ENCODE peak calls at places on chromosomes 16 and 17, in four cellular contexts. X is HepG2, H is A549, L is SK-N-SH. K is an unnamed sample.

GRCh38 chr16:70597135-70597534 is 49.2 kb upstream of the IL34 start:
- DNase-seq in X (no peak), H (no peak), L (no peak), K (no peak)

GRCh38 chr16:1884889-1885288 is 12.9 kb upstream of the MEIOB start:
- DNase-seq in X (no peak), H (no peak), L (no peak), K (no peak)

GRCh38 chr17:77746391-77746790 is 212.1 kb upstream of the TNRC6C start:
- DNase-seq in X (no peak), H (no peak), L (no peak), K (no peak)

GRCh38 chr17:42387663-42388380 is 420 bp downstream of the STAT3 start:
- DNase-seq in X (no peak), H (no peak), L (peak; percentile 26), K (no peak)

GRCh38 chr17:63491976-63492575 is 15.2 kb downstream of the ACE start:
- DNase-seq in X (no peak), H (no peak), L (no peak), K (no peak)

GRCh38 chr16:58506241-58507194 is 6.6 kb downstream of the NDRG4 start:
- DNase-seq in X (no peak), H (no peak), L (peak; percentile 17), K (no peak)

GRCh38 chr16:3007059-3007956 is 5.4 kb upstream of the CLDN9 start:
- DNase-seq in X (no peak), H (no peak), L (no peak), K (no peak)

GRCh38 chr17:63075969-63076368 is 109.9 kb downstream of the TANC2 start:
- DNase-seq in X (no peak), H (no peak), L (no peak), K (no peak)

GRCh38 chr17:65753348-65753747 is 191.9 kb upstream of the AXIN2 start:
- DNase-seq in X (no peak), H (no peak), L (no peak), K (no peak)

GRCh38 chr16:56234737-56235136 is 43.4 kb downstream of the GNAO1 start:
- DNase-seq in X (no peak), H (no peak), L (no peak), K (no peak)

GRCh38 chr17:869567-870530 is 87.7 kb downstream of the MRM3 start:
- DNase-seq in X (no peak), H (peak; percentile 58), L (no peak), K (no peak)

GRCh38 chr17:78802459-78802858 is 20.4 kb upstream of the CYTH1 start:
- DNase-seq in X (no peak), H (no peak), L (no peak), K (no peak)

GRCh38 chr16:87582221-87582965 is 19.9 kb upstream of the JPH3 start:
- DNase-seq in X (no peak), H (no peak), L (peak; percentile 48), K (no peak)

GRCh38 chr17:75152523-75152922 is 1.8 kb downstream of the JPT1 start:
- DNase-seq in X (no peak), H (no peak), L (no peak), K (no peak)

GRCh38 chr16:1159973-1160772 is 7.3 kb downstream of the CACNA1H start:
- DNase-seq in X (peak; percentile 83), H (no peak), L (peak; percentile 62), K (no peak)

GRCh38 chr16:83066011-83066410 is 439.2 kb downstream of the CDH13 start:
- DNase-seq in X (no peak), H (no peak), L (no peak), K (no peak)

GRCh38 chr16:83070416-83071199 is 443.8 kb downstream of the CDH13 start:
- DNase-seq in X (no peak), H (no peak), L (no peak), K (no peak)

GRCh38 chr16:83068686-83069085 is 441.9 kb downstream of the CDH13 start:
- DNase-seq in X (no peak), H (no peak), L (no peak), K (no peak)

GRCh38 chr16:83066881-83067280 is 440.1 kb downstream of the CDH13 start:
- DNase-seq in X (no peak), H (no peak), L (no peak), K (no peak)
- TF ChIP-seq PBX3 in X (no peak), H (no peak), L (no peak), K (no peak)

DNA sequence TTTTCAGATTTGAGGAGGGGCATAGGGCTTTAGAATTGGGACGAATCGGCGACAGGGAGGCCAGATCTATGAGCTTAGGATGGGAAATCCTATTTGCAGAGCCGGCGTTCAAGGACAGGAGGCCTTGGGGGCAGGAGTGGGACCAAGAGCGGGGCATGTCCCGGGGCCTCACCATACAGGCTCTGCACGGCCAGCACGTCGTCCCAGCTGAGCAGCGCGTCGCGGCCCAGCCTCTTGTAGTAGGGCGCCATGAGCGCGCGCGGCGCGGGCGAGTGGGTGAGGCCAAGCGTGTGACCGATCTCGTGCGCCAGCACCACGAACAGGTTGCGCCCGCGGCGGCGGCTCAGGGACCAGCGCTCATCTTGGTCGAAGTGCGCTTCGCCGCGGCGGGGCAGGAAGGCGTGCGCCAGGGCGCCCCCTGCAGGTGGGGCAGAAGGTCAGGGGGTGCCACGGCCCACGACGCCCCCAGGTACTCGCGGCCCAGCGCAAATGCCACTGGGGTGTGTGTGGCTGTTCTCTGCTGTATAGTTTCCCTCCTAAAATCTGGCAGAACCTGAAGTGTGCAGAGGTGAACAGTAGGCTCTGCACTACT is 9.3 kb downstream of the C17orf50 start:
- DNase-seq in X (no peak), H (no peak), L (peak; percentile 24), K (no peak)
- TF ChIP-seq PBX3 in X (no peak), H (no peak), L (no peak), K (no peak)

GRCh38 chr17:43782903-43783462 is 2.7 kb downstream of the CFAP97D1 start:
- DNase-seq in X (no peak), H (no peak), L (no peak), K (no peak)

GRCh38 chr17:43774304-43775250 is 4.2 kb downstream of the DUSP3 start:
- DNase-seq in X (no peak), H (no peak), L (no peak), K (no peak)

GRCh38 chr17:43780135-43780534 is at the start of gene CFAP97D1:
- DNase-seq in X (no peak), H (no peak), L (no peak), K (no peak)

GRCh38 chr17:43779145-43780125 is 658 bp upstream of the DUSP3 start:
- DNase-seq in X (peak; percentile 58), H (peak; percentile 66), L (no peak), K (no peak)

DNA sequence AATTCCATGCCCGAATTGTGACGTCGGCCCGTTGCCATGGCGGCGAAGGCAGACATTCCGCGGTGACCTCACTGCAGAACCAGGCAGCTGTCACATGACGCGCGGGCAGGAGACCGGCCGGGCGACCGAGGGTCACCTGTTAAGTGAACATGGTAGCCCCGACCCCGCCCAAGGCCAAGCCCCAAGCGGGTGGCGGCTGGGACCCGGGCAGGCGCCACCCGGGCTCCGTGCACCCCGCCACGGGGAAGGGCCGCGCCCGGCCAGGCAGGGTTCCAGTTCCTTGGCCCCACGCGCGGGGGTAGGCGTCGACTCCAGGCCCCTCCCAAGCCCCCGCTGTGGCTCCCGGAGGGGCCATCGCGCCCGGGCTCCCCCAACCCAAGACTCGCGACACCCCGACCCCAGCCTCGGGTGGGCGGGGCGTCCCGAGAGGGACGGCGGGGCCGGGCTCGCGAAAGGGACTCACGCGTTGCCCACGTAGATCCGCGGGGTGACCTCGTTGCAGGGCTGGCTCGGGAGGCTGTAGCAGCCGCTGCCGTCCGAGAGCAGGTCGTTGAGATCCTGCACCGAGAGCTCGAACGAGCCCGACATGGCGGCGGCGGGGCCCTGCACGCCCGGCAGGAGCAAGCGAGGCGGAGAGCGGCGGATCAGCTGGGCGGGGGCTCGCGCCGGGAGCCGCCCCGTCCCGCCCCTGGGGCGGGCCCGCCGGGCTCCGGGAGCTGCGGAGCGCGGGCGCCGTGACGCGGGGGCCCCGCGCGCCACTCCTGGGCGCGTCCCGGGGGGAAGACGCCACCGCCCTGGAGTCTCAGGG is at the start of gene DUSP3:
- DNase-seq in X (peak; percentile 92), H (peak; percentile 96), L (peak; percentile 97), K (no peak)
- TF ChIP-seq PBX3 in X (no peak), H (peak; percentile 49), L (peak; percentile 30), K (no peak)

GRCh38 chr17:39151680-39152058 is 232 bp upstream of the PLXDC1 start:
- DNase-seq in X (no peak), H (no peak), L (no peak), K (no peak)
- TF ChIP-seq PBX3 in X (no peak), H (no peak), L (no peak), K (no peak)

DNA sequence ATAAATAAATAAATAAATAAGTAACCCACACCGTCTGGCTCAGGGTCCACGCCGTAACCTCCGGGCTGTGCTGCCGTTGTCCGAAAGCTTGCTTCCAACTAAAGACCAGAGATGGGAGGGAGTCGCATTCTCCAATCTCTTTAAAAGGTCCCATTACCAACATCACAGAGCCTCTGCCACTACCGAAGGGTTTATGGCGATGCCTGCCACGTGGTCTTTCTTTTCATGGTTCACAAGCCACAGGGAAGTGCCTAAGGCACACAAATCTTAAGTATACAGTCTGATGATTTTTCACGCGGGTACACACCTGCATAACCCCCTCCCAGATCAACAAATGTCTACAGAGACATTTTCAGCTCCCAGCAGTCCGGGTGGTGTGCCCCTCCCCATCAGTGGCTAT is 1.4 kb downstream of the COTL1 start:
- DNase-seq in X (no peak), H (no peak), L (no peak), K (no peak)
- TF ChIP-seq PBX3 in X (no peak), H (no peak), L (no peak), K (no peak)

GRCh38 chr16:86112178-86112577 is 213.2 kb downstream of the IRF8 start:
- DNase-seq in X (no peak), H (no peak), L (no peak), K (no peak)
- TF ChIP-seq PBX3 in X (no peak), H (no peak), L (no peak), K (no peak)